ENCODE peak calls at places on chromosomes 11 and 22, in six cellular contexts. P is Peyer's patch, G is gastrocnemius medialis, Y is transverse colon, U is heart left ventricle, S is adrenal gland. D is an unnamed sample.

GRCh38 chr22:24101966-24102365 is 79.3 kb upstream of the SUSD2 start:
- DNase-seq in P (peak; percentile 23), U (peak; percentile 50), Y (no peak), G (no peak), S (no peak), D (no peak)

GRCh38 chr22:27541831-27542230 is 259.7 kb downstream of the MN1 start:
- DNase-seq in U (no peak), Y (no peak), G (no peak), P (no peak), S (no peak), D (no peak)

GRCh38 chr11:89205378-89205777 is 27.7 kb downstream of the TYR start:
- DNase-seq in G (no peak), P (no peak), Y (no peak), U (no peak), S (no peak), D (no peak)

GRCh38 chr11:12184696-12185095 is 74.3 kb downstream of the MICAL2 start:
- DNase-seq in P (no peak), G (no peak), S (no peak), U (no peak), Y (no peak), D (no peak)

GRCh38 chr22:35023692-35024363 is 42.1 kb upstream of the ISX start:
- DNase-seq in U (peak; percentile 52), S (peak; percentile 61), G (no peak), P (peak; percentile 86), Y (peak; percentile 78), D (no peak)

GRCh38 chr22:50544746-50545253 is 899 bp upstream of the KLHDC7B start:
- DNase-seq in Y (peak; percentile 45), U (no peak), G (no peak), S (no peak), P (no peak), D (no peak)

GRCh38 chr11:17531818-17532131 is 12.4 kb downstream of the USH1C start:
- DNase-seq in U (no peak), S (no peak), P (peak; percentile 64), G (no peak), Y (peak; percentile 31), D (no peak)

GRCh38 chr11:2004466-2004865 is 6.8 kb upstream of the H19 start:
- DNase-seq in U (no peak), S (no peak), Y (no peak), P (no peak), G (no peak), D (no peak)

GRCh38 chr11:67562951-67563350 is 20.7 kb upstream of the GSTP1 start:
- DNase-seq in Y (no peak), P (no peak), G (no peak), S (no peak), U (no peak), D (no peak)

GRCh38 chr22:50191041-50191740 is 5.5 kb downstream of the TRABD start:
- DNase-seq in S (no peak), G (no peak), U (no peak), Y (peak; percentile 78), P (no peak), D (no peak)

GRCh38 chr22:39356464-39356863 is 6.7 kb downstream of the SYNGR1 start:
- DNase-seq in S (no peak), P (no peak), Y (no peak), G (no peak), U (no peak), D (no peak)

GRCh38 chr11:62061356-62062222 is 62.2 kb upstream of the INCENP start:
- DNase-seq in Y (no peak), P (no peak), S (no peak), U (no peak), G (no peak), D (no peak)

GRCh38 chr11:11537372-11537771 is 84.4 kb downstream of the GALNT18 start:
- DNase-seq in S (no peak), Y (no peak), U (no peak), G (no peak), P (no peak), D (no peak)

GRCh38 chr11:123560001-123560400 is 94.4 kb downstream of the SCN3B start:
- DNase-seq in P (no peak), S (peak; percentile 85), Y (no peak), U (peak; percentile 60), G (no peak), D (peak; percentile 41)

GRCh38 chr11:74325649-74326645 is 14.5 kb upstream of the P4HA3 start:
- DNase-seq in S (peak; percentile 90), G (peak; percentile 93), Y (peak; percentile 55), P (no peak), U (peak; percentile 84), D (peak; percentile 70)

GRCh38 chr11:12541588-12542151 is 132.6 kb upstream of the TEAD1 start:
- DNase-seq in S (no peak), P (no peak), Y (no peak), G (no peak), U (no peak), D (no peak)

GRCh38 chr11:108916290-108916689 is 251.4 kb downstream of the DDX10 start:
- DNase-seq in Y (no peak), U (no peak), S (no peak), G (no peak), P (no peak), D (no peak)

GRCh38 chr11:32511926-32512325 is 71.7 kb upstream of the EIF3M start:
- DNase-seq in G (no peak), Y (no peak), S (no peak), P (no peak), U (no peak), D (no peak)

GRCh38 chr11:14323118-14323676 is 35.8 kb downstream of the RRAS2 start:
- DNase-seq in U (no peak), P (no peak), Y (no peak), G (no peak), S (no peak), D (no peak)

GRCh38 chr11:125939081-125939521 is 6.7 kb upstream of the VSIG10L2 start:
- DNase-seq in Y (no peak), G (no peak), S (no peak), U (no peak), P (no peak), D (no peak)

DNA sequence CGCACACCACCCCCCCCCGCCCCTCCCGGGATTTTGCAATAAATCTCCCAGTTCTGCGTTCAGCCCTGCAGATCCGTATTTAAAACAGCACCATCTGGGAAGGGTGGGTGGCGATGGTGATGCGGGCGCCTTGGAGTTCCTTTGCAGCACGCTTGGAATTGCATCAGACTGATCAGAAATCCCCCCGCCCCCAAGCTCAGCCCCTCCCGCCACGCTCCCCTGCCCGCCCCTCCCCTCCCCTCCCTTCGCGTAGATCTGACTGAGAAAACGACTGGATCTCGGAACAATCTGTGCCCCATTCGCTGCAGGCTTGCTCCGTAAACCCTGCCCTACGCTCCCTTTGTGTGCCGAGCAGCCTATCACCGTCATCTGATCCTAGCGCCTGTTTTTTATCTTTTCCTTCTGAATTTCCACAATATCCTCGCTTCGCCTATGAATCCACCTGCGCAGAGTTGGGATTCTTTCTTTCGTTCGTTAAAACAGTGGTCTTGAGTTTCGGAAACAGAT is 18.1 kb upstream of the BDNF start:
- DNase-seq in P (no peak), U (no peak), Y (peak; percentile 9), G (no peak), S (peak; percentile 68), D (peak; percentile 93)
- H3K4me3 ChIP-seq in P (peak overlapping the region; percentile 26), U (peak overlapping the region; percentile 48), Y (peak overlapping the region; percentile 13), G (peak overlapping the region; percentile 35), S (peak overlapping the region; percentile 57), D (peak overlapping the region; percentile 84)

GRCh38 chr22:37349043-37349814 is 66.9 kb downstream of the CYTH4 start:
- DNase-seq in S (no peak), Y (no peak), G (no peak), P (no peak), U (no peak), D (no peak)
- H3K27me3 ChIP-seq in S (peaks cover 9% of the 10 kb centered on the region), Y (no peaks in the 10 kb centered on the region), G (peaks cover 17% of the 10 kb centered on the region), P (no peaks in the 10 kb centered on the region), U (no peaks in the 10 kb centered on the region), D (peaks cover 29% of the 10 kb centered on the region)

DNA sequence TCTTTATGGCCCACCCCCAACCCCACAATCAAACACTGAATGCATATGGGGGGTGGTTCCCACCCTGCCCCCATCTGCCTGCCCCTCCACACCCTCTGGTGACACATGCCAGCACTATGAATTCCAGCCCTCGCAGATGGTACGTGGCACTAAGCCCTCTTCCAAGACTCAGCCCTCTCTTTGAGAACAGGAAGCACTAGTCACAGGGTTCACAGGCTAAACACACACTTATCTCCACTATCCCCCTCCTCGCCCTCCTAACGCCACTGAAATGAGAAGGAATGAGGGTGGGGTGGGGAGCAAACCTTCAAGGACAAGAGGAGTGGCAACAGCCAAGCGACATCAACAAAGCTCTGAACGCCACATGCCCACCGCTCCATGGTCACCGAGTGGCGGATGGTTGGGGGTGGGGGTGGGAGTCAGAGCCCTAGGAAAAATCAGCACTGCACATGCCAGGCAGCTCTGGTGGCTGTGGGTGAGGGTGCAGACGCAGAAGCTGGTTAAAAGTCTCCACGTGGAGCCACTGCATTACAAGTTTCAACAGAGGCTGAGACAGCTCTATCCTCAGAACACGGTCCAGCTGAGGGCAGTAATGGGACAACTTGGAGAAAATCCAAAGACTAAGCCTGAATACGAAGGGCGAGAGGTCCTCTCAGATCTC is 33.6 kb downstream of the TMEM184B start:
- DNase-seq in S (peak; percentile 75), U (no peak), P (no peak), Y (no peak), G (no peak), D (peak; percentile 83)
- H3K4me3 ChIP-seq in S (no peak overlapping the region), U (no peak overlapping the region), P (no peak overlapping the region), Y (no peak overlapping the region), G (no peak overlapping the region), D (no peak overlapping the region)

GRCh38 chr11:19347911-19348310 is 107.2 kb upstream of the E2F8 start:
- DNase-seq in Y (no peak), U (no peak), S (no peak), G (no peak), P (no peak), D (no peak)
- H3K27me3 ChIP-seq in Y (peaks cover 83% of the 10 kb centered on the region), U (peaks cover 9% of the 10 kb centered on the region), S (peaks cover 45% of the 10 kb centered on the region), G (peaks cover 64% of the 10 kb centered on the region), P (peaks cover 15% of the 10 kb centered on the region), D (peaks cover 72% of the 10 kb centered on the region)

DNA sequence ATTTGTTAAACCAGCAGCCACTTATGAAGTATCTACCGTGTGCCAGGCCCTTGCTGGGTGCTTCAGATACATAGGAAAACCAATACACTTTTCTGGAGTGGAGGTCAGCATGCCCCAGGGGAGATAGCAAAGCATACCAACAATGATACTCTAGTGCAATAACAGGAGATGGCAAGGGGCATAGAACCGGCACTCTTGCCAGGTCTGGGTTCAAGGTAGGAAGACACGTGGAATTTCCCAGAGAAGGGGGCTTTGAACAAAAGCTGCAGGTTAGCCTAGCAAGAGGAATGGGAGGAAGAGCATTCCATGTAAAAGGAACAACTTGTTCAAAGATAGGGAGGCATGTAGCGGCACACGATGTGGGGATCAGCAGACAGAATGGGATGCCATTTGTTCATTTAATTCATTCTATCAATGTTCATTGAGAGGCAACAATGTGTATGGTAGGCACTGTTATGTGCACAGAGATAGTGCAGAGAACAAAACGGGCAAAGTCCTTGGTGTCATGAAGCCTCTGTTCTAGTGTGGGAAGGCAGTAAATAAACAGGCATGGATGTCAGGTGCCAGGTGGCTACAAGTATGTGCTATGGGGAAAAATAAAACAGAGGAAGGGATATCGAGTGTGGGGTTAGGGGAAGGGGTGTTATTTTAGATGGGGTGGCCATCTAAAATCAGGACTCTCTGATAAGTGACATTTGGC is 162.6 kb upstream of the E2F8 start:
- DNase-seq in Y (no peak), U (no peak), G (no peak), S (no peak), P (no peak), D (no peak)
- H3K4me3 ChIP-seq in Y (no peak overlapping the region), U (no peak overlapping the region), G (no peak overlapping the region), S (no peak overlapping the region), P (no peak overlapping the region), D (no peak overlapping the region)

DNA sequence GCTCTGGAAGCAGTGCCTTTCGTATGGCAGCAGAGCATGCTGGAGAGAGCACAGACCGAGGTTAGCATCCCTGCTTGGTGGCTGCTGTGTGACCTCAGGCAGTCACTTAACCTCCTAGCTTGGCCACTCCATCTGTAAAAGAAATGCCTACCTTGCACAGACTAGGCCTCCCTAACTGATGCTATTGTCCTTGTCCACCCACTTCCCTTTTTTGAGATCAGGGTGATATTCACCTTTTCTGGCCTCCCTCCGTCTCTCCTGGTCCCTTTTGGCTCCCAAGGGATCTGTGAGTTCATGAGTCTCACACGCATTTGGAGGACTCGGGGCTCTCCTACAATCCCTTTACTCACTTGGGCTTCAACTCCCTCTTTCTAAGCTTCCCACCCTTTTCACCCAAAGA is 37.2 kb downstream of the TECTA start:
- DNase-seq in G (no peak), S (no peak), Y (no peak), U (no peak), P (no peak), D (no peak)
- H3K27me3 ChIP-seq in G (no peaks in the 10 kb centered on the region), S (no peaks in the 10 kb centered on the region), Y (no peaks in the 10 kb centered on the region), U (no peaks in the 10 kb centered on the region), P (no peaks in the 10 kb centered on the region), D (peaks cover 9% of the 10 kb centered on the region)